ENCODE peak calls at places on chromosome X, in seven cellular contexts. R is suprapubic skin, T is IMR-90, B is body of pancreas, S is heart left ventricle, C is Peyer's patch, J is thyroid gland. Z is an unnamed sample. For H3K9me3, the result is how much of the 10 kb centered on the place peaks cover.

GRCh38 chrX:106932960-106933537 is 12.8 kb downstream of the CLDN2 start:
- DNase-seq in R (no peak), T (peak), B (no peak), S (no peak), C (peak), J (no peak), Z (no peak)

GRCh38 chrX:129678176-129678880 is 23.6 kb upstream of the APLN start:
- DNase-seq in R (no peak), T (no peak), B (peak), S (peak), C (peak), J (peak), Z (peak)

GRCh38 chrX:32877592-32877991 is 333.8 kb downstream of the DMD start:
- DNase-seq in R (no peak), T (peak), B (no peak), S (no peak), C (no peak), J (no peak), Z (no peak)

GRCh38 chrX:49756692-49757091 is 60.9 kb upstream of the PAGE1 start:
- DNase-seq in R (no peak), T (no peak), B (no peak), S (no peak), C (no peak), J (no peak), Z (no peak)

GRCh38 chrX:152601848-152602616 is 35.7 kb upstream of the GABRQ start:
- DNase-seq in R (no peak), T (no peak), B (no peak), S (no peak), C (no peak), J (no peak), Z (no peak)

GRCh38 chrX:47556045-47556623 is 4.9 kb upstream of the ARAF start:
- DNase-seq in R (peak), T (peak), B (peak), S (peak), C (peak), J (peak), Z (peak)

GRCh38 chrX:64570204-64570603 is 175.0 kb upstream of the MTMR8 start:
- DNase-seq in R (no peak), T (no peak), B (no peak), S (no peak), C (no peak), J (no peak), Z (no peak)

GRCh38 chrX:120457766-120458180 is 11.3 kb downstream of the LAMP2 start:
- DNase-seq in R (no peak), T (peak), B (no peak), S (no peak), C (no peak), J (peak), Z (no peak)

GRCh38 chrX:10615931-10616780 is 4.2 kb downstream of the MID1 start:
- DNase-seq in R (no peak), T (peak), B (peak), S (peak), C (no peak), J (peak), Z (peak)

GRCh38 chrX:123990602-123991001 is 29.1 kb downstream of the STAG2 start:
- DNase-seq in R (no peak), T (no peak), B (no peak), S (no peak), C (no peak), J (no peak), Z (no peak)

GRCh38 chrX:76893930-76894329 is 466.4 kb downstream of the MAGEE1 start:
- DNase-seq in R (no peak), T (no peak), B (no peak), S (no peak), C (no peak), J (no peak), Z (no peak)

GRCh38 chrX:106481341-106481740 is 130.4 kb upstream of the RADX start:
- DNase-seq in R (no peak), T (peak), B (peak), S (peak), C (no peak), J (peak), Z (no peak)

GRCh38 chrX:20205927-20206708 is 60.6 kb downstream of the RPS6KA3 start:
- DNase-seq in R (no peak), T (no peak), B (no peak), S (peak), C (no peak), J (no peak), Z (no peak)

GRCh38 chrX:3451566-3451965 is 105.1 kb upstream of the MXRA5 start:
- DNase-seq in R (no peak), T (no peak), B (no peak), S (no peak), C (no peak), J (no peak), Z (no peak)

GRCh38 chrX:95291561-95291960 is 1393.1 kb upstream of the DIAPH2 start:
- DNase-seq in R (no peak), T (no peak), B (no peak), S (no peak), C (no peak), J (no peak), Z (no peak)

GRCh38 chrX:73877687-73878086 is 314.7 kb downstream of the CHIC1 start:
- DNase-seq in R (no peak), T (no peak), B (no peak), S (no peak), C (no peak), J (no peak), Z (no peak)

GRCh38 chrX:53669258-53669657 is 17.3 kb downstream of the HUWE1 start:
- DNase-seq in R (no peak), T (no peak), B (no peak), S (no peak), C (no peak), J (no peak), Z (no peak)

GRCh38 chrX:48834383-48834709 is 1.1 kb downstream of the PCSK1N start:
- DNase-seq in R (no peak), T (no peak), B (no peak), S (no peak), C (no peak), J (no peak), Z (no peak)

GRCh38 chrX:108275732-108276131 is 162.5 kb downstream of the COL4A6 start:
- DNase-seq in R (no peak), T (no peak), B (no peak), S (no peak), C (no peak), J (no peak), Z (no peak)

GRCh38 chrX:86946569-86946968 is 571.0 kb upstream of the KLHL4 start:
- DNase-seq in R (no peak), T (peak), B (no peak), S (no peak), C (no peak), J (no peak), Z (no peak)

GRCh38 chrX:43974076-43974475 is 886 bp upstream of the NDP start:
- DNase-seq in R (no peak), T (no peak), B (no peak), S (no peak), C (no peak), J (no peak), Z (no peak)

GRCh38 chrX:32137525-32137924 is 1065.7 kb upstream of the FTHL17 start:
- DNase-seq in R (no peak), T (no peak), B (no peak), S (no peak), C (no peak), J (peak), Z (peak)

GRCh38 chrX:132227383-132228112 is 8.3 kb upstream of the RAP2C start:
- DNase-seq in R (peak), T (peak), B (no peak), S (no peak), C (no peak), J (no peak), Z (no peak)

GRCh38 chrX:21989415-21989814 is 42.7 kb upstream of the PHEX start:
- DNase-seq in R (no peak), T (no peak), B (no peak), S (no peak), C (no peak), J (no peak), Z (no peak)

GRCh38 chrX:150438165-150438564 is 75.0 kb downstream of the MAMLD1 start:
- DNase-seq in R (no peak), T (peak), B (no peak), S (no peak), C (no peak), J (no peak), Z (no peak)

GRCh38 chrX:13652256-13653021 is 502 bp upstream of the TCEANC start:
- DNase-seq in R (no peak), T (peak), B (no peak), S (no peak), C (no peak), J (no peak), Z (no peak)

GRCh38 chrX:2320089-2320488 is 180.7 kb downstream of the DHRSX start:
- DNase-seq in R (no peak), T (no peak), B (no peak), S (no peak), C (no peak), J (no peak), Z (no peak)
- H3K27ac ChIP-seq in R (no peak), T (no peak), B (no peak), S (peak), C (no peak), J (no peak), Z (no peak)

GRCh38 chrX:147637190-147637589 is 274.5 kb upstream of the FMR1 start:
- DNase-seq in R (no peak), T (no peak), B (no peak), S (no peak), C (no peak), J (no peak), Z (no peak)
- H3K9me3 ChIP-seq in R (under half), T (under half), B (under half), S (under half), C (under half), J (under half), Z (under half)

GRCh38 chrX:78131117-78131516 is 8.3 kb downstream of the TAF9B start:
- DNase-seq in R (no peak), T (no peak), B (no peak), S (no peak), C (no peak), J (no peak), Z (no peak)

GRCh38 chrX:78133561-78133960 is 5.9 kb downstream of the TAF9B start:
- DNase-seq in R (no peak), T (no peak), B (no peak), S (no peak), C (no peak), J (no peak), Z (no peak)

GRCh38 chrX:78129714-78130113 is 9.7 kb downstream of the TAF9B start:
- DNase-seq in R (no peak), T (no peak), B (no peak), S (no peak), C (no peak), J (no peak), Z (no peak)

GRCh38 chrX:78125148-78125547 is 14.3 kb downstream of the TAF9B start:
- DNase-seq in R (no peak), T (no peak), B (no peak), S (no peak), C (no peak), J (no peak), Z (no peak)

DNA sequence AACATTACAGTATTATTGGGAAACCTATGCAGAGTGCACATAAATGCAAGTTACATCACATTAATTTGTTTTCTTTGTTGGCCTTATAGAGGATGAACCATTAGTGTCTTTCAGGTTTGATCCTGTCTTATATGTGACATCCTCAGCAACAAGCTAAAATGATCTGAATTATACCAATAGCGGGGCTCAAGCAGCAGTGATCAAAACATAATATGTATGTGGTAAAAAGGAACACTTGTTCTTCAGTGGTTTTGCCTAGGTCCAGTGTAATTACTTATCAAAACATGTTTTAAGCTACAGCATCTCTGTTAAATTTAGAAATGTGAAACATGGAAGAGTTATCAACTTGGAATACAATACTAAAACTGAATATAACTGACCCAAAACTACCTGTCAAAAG is 9.1 kb downstream of the TAF9B start:
- DNase-seq in R (no peak), T (no peak), B (no peak), S (no peak), C (no peak), J (no peak), Z (no peak)
- TF ChIP-seq POLR2A in R (no peak), T (no peak), B (no peak), S (no peak), C (no peak), J (no peak), Z (no peak)

GRCh38 chrX:154032156-154032555 is 12.5 kb upstream of the IRAK1 start:
- DNase-seq in R (no peak), T (no peak), B (no peak), S (no peak), C (no peak), J (peak), Z (no peak)

GRCh38 chrX:154028502-154029184 is 8.9 kb upstream of the IRAK1 start:
- DNase-seq in R (no peak), T (no peak), B (no peak), S (no peak), C (peak), J (no peak), Z (no peak)

GRCh38 chrX:154029439-154029838 is 9.7 kb upstream of the IRAK1 start:
- DNase-seq in R (no peak), T (no peak), B (no peak), S (no peak), C (peak), J (peak), Z (no peak)

GRCh38 chrX:154030715-154031305 is 11.1 kb upstream of the IRAK1 start:
- DNase-seq in R (no peak), T (no peak), B (no peak), S (no peak), C (no peak), J (no peak), Z (no peak)

GRCh38 chrX:154030266-154030665 is 10.6 kb upstream of the IRAK1 start:
- DNase-seq in R (no peak), T (no peak), B (no peak), S (no peak), C (no peak), J (no peak), Z (no peak)
- H3K27ac ChIP-seq in R (no peak), T (no peak), B (no peak), S (no peak), C (no peak), J (no peak), Z (no peak)

Z was measured in ovary.